ENCODE peak calls at places on chromosome 15, in six cellular contexts. U is nephron progenitor cell, G is left lung, W is AG10803, X is choroid plexus epithelial cell, I is lower leg skin. R is an unnamed sample.

GRCh38 chr15:94231728-94232086 is 346 bp downstream of the MCTP2 start:
- DNase-seq in U (no peak), G (peak), W (no peak), X (no peak), I (no peak), R (no peak)

GRCh38 chr15:89735773-89736172 is 15.3 kb downstream of the MESP1 start:
- DNase-seq in X (no peak), I (no peak), W (no peak), U (no peak), G (no peak), R (no peak)

GRCh38 chr15:78338756-78339155 is 1.4 kb upstream of the CRABP1 start:
- DNase-seq in W (no peak), U (no peak), X (no peak), G (no peak), I (no peak), R (no peak)

GRCh38 chr15:88389120-88389519 is 78.1 kb downstream of the MRPL46 start:
- DNase-seq in X (no peak), G (no peak), U (no peak), W (no peak), I (no peak), R (no peak)

GRCh38 chr15:100873029-100873677 is 6.5 kb upstream of the ALDH1A3 start:
- DNase-seq in I (peak), U (peak), G (no peak), W (peak), X (peak), R (no peak)

GRCh38 chr15:76183906-76184639 is 124.3 kb downstream of the TMEM266 start:
- DNase-seq in G (no peak), I (no peak), X (no peak), U (no peak), W (no peak), R (no peak)

GRCh38 chr15:93158104-93158503 is 69.1 kb upstream of the RGMA start:
- DNase-seq in W (no peak), U (no peak), G (no peak), X (no peak), I (no peak), R (no peak)

GRCh38 chr15:64146885-64147681 is 4.4 kb upstream of the SNX22 start:
- DNase-seq in U (no peak), W (no peak), X (peak), I (no peak), G (no peak), R (no peak)

GRCh38 chr15:66758844-66759243 is 56.8 kb downstream of the SMAD6 start:
- DNase-seq in U (no peak), W (no peak), G (no peak), I (no peak), X (no peak), R (no peak)

GRCh38 chr15:75455424-75455981 is 4.0 kb upstream of the SIN3A start:
- DNase-seq in X (peak), U (peak), I (peak), G (peak), W (peak), R (peak)

GRCh38 chr15:60530653-60531052 is 51.7 kb upstream of the ICE2 start:
- DNase-seq in W (no peak), U (no peak), I (no peak), G (no peak), X (no peak), R (no peak)

GRCh38 chr15:88194162-88194561 is 62.4 kb downstream of the NTRK3 start:
- DNase-seq in X (no peak), G (no peak), W (no peak), I (no peak), U (no peak), R (no peak)

GRCh38 chr15:37134699-37135131 is 34.4 kb upstream of the MEIS2 start:
- DNase-seq in G (no peak), U (no peak), X (peak), W (peak), I (no peak), R (no peak)

GRCh38 chr15:59779110-59779509 is 90.0 kb upstream of the BNIP2 start:
- DNase-seq in W (no peak), U (no peak), G (no peak), X (no peak), I (no peak), R (no peak)

GRCh38 chr15:67146214-67146613 is 80.8 kb downstream of the SMAD3 start:
- DNase-seq in I (no peak), X (peak), G (no peak), W (peak), U (peak), R (no peak)

GRCh38 chr15:66633851-66634250 is 68.1 kb upstream of the LCTL start:
- DNase-seq in X (no peak), G (no peak), W (no peak), I (no peak), U (no peak), R (no peak)

GRCh38 chr15:70636540-70637165 is 126.7 kb downstream of the UACA start:
- DNase-seq in I (no peak), U (no peak), G (no peak), W (peak), X (no peak), R (no peak)

GRCh38 chr15:45919806-45920205 is 285.0 kb downstream of the SQOR start:
- DNase-seq in I (no peak), G (peak), U (no peak), W (peak), X (peak), R (no peak)

GRCh38 chr15:89089316-89090230 is 1.3 kb downstream of the ABHD2 start:
- DNase-seq in X (no peak), U (no peak), G (no peak), I (no peak), W (no peak), R (no peak)

GRCh38 chr15:38084289-38084688 is 149.8 kb downstream of the TMCO5A start:
- DNase-seq in X (peak), W (no peak), I (no peak), U (no peak), G (no peak), R (no peak)

DNA sequence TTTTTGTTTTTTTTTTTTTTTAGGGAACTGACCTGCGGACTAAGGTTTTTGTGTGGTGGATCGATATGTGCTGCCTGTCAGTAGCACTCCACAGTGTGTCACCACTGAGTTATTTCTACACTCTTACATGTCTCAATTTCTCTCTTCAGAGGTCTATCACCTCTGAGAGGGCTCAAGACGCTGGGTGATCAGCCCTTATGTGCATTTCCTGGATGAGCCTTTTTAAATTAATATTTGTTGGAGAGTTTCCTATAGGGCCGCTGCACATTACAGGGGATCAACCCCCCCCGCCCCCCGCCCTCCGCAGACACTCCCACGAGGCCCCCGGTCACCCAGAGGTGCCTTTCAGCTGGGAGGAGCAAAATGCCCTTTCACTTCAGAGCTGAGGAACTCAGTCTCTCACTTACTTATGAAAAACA is 34.5 kb upstream of the AP4E1 start:
- DNase-seq in I (no peak), U (no peak), W (no peak), X (no peak), G (no peak), R (no peak)
- TF ChIP-seq CTCF in I (no peak), U (no peak), W (no peak), X (no peak), G (no peak), R (no peak)

DNA sequence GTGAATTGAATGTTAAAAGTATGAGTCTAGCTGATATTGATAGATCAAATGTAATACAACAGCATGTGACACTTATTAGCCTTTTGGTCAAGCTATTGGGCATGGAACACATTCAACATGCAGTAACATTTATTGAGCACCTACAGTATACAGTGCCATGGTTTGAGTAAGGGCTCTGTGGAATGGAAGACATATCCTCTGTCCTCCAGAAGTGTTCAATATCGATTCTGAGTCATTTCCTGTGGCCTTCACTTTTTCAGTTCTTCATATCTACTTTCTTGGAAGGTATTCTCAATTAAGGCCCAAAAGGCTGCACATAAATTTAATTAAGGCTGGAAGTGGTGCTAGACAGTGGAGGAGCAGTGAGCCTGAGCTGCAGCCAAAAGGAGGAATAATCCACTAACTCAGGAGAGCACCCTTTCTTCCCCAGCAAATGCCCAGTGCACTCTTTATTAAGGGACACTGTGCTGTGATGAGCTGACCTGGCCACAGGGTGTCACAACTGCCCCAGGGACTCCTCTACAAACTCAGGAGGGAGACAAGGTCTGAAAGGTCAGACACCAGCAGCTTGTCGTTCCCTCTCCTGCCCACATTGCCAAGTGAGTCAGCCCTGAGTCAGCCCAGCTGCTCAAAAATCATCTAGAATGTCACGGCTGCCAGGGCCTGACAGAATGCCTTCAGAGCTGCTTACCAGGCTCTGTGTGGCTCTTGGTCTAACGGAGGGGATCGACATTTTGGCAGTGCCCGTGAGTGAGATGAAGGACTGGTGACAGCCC is 544.8 kb downstream of the AGBL1 start:
- DNase-seq in U (peak), W (peak), G (peak), I (peak), X (peak), R (no peak)
- TF ChIP-seq CTCF in U (peak), W (peak), G (no peak), I (no peak), X (peak), R (no peak)

DNA sequence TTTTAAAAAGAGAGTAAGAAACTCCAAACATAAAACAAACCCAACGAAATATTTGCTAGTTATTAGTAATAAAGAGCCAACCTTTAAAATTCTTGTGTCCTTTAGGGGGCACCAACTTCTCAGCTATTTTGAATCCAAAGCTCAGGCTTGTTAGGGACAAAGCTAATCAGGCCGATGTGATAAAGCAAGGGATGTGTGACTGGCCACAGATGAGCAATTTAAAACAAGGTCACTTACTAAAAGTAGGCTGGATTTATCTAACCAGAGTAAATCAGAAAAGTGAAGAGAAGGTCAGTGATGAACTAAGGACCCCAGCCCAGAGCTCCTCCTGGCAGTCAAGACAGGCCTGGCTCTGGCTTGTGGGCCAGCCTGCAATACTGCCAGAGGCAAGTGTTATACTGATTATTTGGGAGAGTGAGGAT is 108.5 kb downstream of the CYP19A1 start:
- DNase-seq in G (no peak), I (no peak), W (peak), X (peak), U (no peak), R (no peak)
- TF ChIP-seq CTCF in G (no peak), I (no peak), W (peak), X (peak), U (peak), R (no peak)

DNA sequence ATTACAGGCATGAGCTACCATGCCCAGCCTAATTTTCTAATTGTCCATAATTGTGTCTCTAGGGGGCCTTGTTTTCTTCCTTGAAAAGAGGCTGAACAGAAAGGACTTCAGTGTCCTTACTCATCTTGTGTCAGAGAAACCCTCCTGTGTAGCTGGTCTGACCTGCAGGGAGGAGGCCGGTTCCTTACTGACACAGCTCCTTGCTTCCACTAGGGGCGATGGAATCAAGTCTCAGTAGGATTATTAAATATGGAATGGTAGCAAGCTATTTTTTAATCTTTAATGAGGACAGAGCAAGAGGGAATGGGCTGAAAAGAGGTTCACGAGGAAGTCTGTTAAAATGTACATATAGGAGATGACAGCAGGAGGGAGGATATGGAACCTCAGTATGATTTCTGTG is 8.6 kb downstream of the LPCAT4 start:
- DNase-seq in G (no peak), W (no peak), U (no peak), X (peak), I (no peak), R (no peak)
- TF ChIP-seq CTCF in G (no peak), W (no peak), U (no peak), X (peak), I (no peak), R (no peak)

GRCh38 chr15:27486036-27486435 is 515.1 kb downstream of the GABRG3 start:
- DNase-seq in G (no peak), U (no peak), I (no peak), X (no peak), W (no peak), R (no peak)

GRCh38 chr15:27483124-27483523 is 512.1 kb downstream of the GABRG3 start:
- DNase-seq in U (no peak), G (no peak), I (no peak), W (no peak), X (no peak), R (no peak)

GRCh38 chr15:27487846-27488245 is 516.9 kb downstream of the GABRG3 start:
- DNase-seq in U (no peak), I (no peak), X (no peak), G (no peak), W (no peak), R (no peak)

GRCh38 chr15:27486676-27487290 is 515.8 kb downstream of the GABRG3 start:
- DNase-seq in W (no peak), U (no peak), X (no peak), G (no peak), I (no peak), R (no peak)

DNA sequence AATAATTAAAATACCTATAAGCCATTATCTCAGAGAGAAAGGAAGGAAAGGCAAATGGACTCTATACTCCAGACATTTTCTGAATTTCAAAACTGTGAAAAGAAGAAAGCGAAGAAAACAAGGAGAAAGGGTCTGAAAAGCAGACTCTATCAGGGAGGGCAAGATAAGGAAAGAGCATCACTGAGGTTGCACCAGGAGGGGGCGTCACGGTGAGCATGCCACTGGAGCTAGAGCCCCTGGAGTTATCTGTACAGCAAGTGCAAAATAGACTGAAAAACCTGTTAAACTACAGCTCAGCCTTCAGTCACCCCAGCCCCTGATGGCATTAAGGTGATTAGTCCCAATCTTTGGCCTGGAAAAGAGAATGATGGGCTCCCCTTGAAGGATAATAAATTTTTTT is 514.3 kb downstream of the GABRG3 start:
- DNase-seq in G (no peak), I (no peak), W (no peak), U (no peak), X (no peak), R (no peak)
- TF ChIP-seq CTCF in G (no peak), I (no peak), W (no peak), U (no peak), X (no peak), R (no peak)

GRCh38 chr15:40775740-40776536 is 6.2 kb downstream of the C15orf62 start:
- DNase-seq in I (no peak), G (no peak), X (no peak), U (no peak), W (no peak), R (no peak)
- TF ChIP-seq CTCF in I (no peak), G (no peak), X (no peak), U (no peak), W (no peak), R (no peak)

DNA sequence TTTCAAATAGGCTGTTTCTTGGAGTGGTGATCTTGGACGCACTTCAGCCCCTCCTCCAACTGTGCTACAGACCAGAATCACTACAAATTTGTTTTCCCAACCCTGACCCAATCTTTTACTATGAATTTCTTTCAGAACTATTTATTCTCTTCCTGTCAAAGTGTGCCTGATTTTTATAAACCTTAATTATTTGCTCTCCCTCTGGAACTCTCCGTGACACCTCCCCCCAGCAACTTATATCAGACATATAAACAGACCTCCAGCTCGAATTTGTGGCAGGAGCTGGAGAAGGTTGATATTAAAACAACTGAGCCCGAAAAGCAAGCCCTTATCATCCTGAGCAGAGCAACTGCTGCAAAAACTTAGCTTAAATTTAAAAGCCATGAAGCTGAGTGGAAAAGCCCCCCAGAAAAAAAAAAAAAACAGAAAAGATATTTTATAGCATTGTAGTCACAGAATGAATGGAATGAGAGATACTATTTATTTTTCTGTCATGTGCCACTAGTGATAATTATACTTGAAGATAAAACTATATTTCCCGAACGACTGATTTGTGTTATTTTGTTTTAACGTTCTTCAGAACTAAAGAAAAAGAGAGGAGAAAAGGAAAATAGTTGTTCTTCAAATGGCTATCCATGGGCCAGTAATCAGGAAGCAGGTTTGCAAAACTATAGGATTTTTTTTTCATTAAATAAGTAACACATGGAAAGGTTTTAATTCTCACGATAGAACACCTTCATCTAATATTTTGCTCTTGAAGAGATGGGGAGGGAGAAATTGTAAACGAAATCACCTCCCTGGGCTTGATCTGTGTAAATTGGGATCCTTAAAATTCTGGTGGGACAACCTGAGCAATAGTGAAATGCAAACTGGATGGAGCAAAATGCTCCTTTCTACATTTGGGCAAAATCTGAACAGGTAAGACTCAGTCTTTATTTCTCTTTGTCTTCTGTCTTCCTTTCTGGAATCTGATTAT is 80.8 kb downstream of the NR2F2 start:
- DNase-seq in I (no peak), G (no peak), W (no peak), U (no peak), X (no peak), R (no peak)
- TF ChIP-seq CTCF in I (no peak), G (no peak), W (no peak), U (no peak), X (no peak), R (no peak)

DNA sequence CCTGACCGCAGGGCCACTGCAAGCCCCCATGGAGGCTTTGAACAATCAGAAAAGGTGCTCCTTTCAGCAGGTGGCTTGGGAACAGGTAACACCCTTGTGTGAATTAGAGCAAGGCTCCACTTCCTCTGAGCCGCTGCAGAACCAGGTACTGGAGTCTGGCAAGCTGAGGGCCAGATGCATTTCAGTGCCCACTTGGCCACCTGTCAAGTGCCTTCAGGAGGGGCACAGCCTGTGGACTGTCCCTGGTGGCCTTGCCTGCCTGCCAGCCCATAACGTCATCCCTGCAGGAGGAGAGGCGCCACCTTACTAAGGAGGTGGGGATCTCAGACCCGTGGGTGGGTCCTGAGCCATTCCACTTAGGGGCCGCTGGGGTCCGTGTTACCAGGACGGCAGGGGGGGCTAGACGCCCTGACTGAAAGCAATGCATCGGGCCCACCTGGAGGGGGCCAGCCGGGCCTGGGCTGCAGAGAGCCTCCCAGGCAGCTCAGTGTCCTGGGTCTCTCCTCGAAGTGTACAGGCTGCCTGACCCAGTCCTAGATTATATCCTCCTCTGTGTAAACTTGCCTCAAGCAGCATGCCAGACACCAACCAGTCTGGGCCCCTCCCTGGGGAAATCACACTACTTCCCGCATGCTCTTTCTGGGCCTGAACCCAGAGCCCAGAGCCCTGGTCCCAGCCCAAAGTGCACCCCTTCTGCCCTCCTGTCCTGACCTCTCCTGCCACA is 16.1 kb downstream of the SPTBN5 start:
- DNase-seq in I (no peak), W (no peak), X (no peak), G (no peak), U (no peak), R (no peak)
- TF ChIP-seq CTCF in I (no peak), W (no peak), X (no peak), G (no peak), U (no peak), R (no peak)

GRCh38 chr15:83983634-83984458 is 251.7 kb upstream of the GOLGA6L4 start:
- DNase-seq in G (no peak), U (no peak), W (no peak), X (peak), I (no peak), R (no peak)
- TF ChIP-seq CTCF in G (no peak), U (no peak), W (no peak), X (no peak), I (no peak), R (no peak)

GRCh38 chr15:98405013-98405412 is 243.3 kb upstream of the IGF1R start:
- DNase-seq in U (no peak), I (no peak), W (no peak), G (no peak), X (no peak), R (no peak)

GRCh38 chr15:98403169-98403568 is 245.2 kb upstream of the IGF1R start:
- DNase-seq in U (no peak), W (no peak), G (no peak), I (no peak), X (no peak), R (no peak)

GRCh38 chr15:98400120-98400519 is 248.2 kb upstream of the IGF1R start:
- DNase-seq in U (no peak), X (no peak), I (no peak), W (no peak), G (no peak), R (no peak)

GRCh38 chr15:98401029-98401428 is 247.3 kb upstream of the IGF1R start:
- DNase-seq in I (peak), U (no peak), X (no peak), W (no peak), G (no peak), R (no peak)

GRCh38 chr15:98403569-98403968 is 244.8 kb upstream of the IGF1R start:
- DNase-seq in X (no peak), U (no peak), W (no peak), G (no peak), I (no peak), R (no peak)
- TF ChIP-seq CTCF in X (no peak), U (no peak), W (no peak), G (no peak), I (no peak), R (no peak)

R was measured in activated B cell treated with CpG ODN at 0.5 μM for 24 hours.